ENCODE peak calls at places on chromosome 20, in six cellular contexts. One of them, this sample, is unnamed.

GRCh38 chr20:34037767-34038166 is 44.1 kb downstream of the RALY start:
- DNase-seq in MCF 10A: no peak
- DNase-seq in GM06990: no peak
- DNase-seq in GM20000: no peak
- DNase-seq in A673: no peak
- DNase-seq in endodermal cell: no peak
- DNase-seq in this sample: no peak

GRCh38 chr20:6855074-6855473 is 87.6 kb downstream of the BMP2 start:
- DNase-seq in MCF 10A: no peak
- DNase-seq in GM06990: no peak
- DNase-seq in GM20000: no peak
- DNase-seq in A673: no peak
- DNase-seq in endodermal cell: no peak
- DNase-seq in this sample: no peak

GRCh38 chr20:25437153-25437581 is 29.7 kb downstream of the GINS1 start:
- DNase-seq in MCF 10A: no peak
- DNase-seq in GM06990: no peak
- DNase-seq in GM20000: no peak
- DNase-seq in A673: no peak
- DNase-seq in endodermal cell: peak; percentile 84
- DNase-seq in this sample: no peak

GRCh38 chr20:47352332-47353223 is 3.9 kb downstream of the ZMYND8 start:
- DNase-seq in MCF 10A: peak; percentile 82
- DNase-seq in GM06990: peak; percentile 40
- DNase-seq in GM20000: no peak
- DNase-seq in A673: no peak
- DNase-seq in endodermal cell: peak; percentile 73
- DNase-seq in this sample: no peak

GRCh38 chr20:25195962-25196700 is 619 bp downstream of the ENTPD6 start:
- DNase-seq in MCF 10A: peak; percentile 59
- DNase-seq in GM06990: no peak
- DNase-seq in GM20000: peak; percentile 44
- DNase-seq in A673: peak; percentile 49
- DNase-seq in endodermal cell: peak; percentile 84
- DNase-seq in this sample: no peak

GRCh38 chr20:62454936-62455673 is 20.7 kb downstream of the GATA5 start:
- DNase-seq in MCF 10A: no peak
- DNase-seq in GM06990: no peak
- DNase-seq in GM20000: no peak
- DNase-seq in A673: no peak
- DNase-seq in endodermal cell: peak; percentile 73
- DNase-seq in this sample: no peak

GRCh38 chr20:21390768-21391167 is 6.6 kb downstream of the NKX2-4 start:
- DNase-seq in MCF 10A: no peak
- DNase-seq in GM06990: no peak
- DNase-seq in GM20000: no peak
- DNase-seq in A673: no peak
- DNase-seq in endodermal cell: no peak
- DNase-seq in this sample: no peak

GRCh38 chr20:19701449-19701848 is 56.6 kb upstream of the RIN2 start:
- DNase-seq in MCF 10A: no peak
- DNase-seq in GM06990: no peak
- DNase-seq in GM20000: no peak
- DNase-seq in A673: no peak
- DNase-seq in endodermal cell: no peak
- DNase-seq in this sample: no peak

GRCh38 chr20:14915356-14915755 is 577.9 kb upstream of the FLRT3 start:
- DNase-seq in MCF 10A: no peak
- DNase-seq in GM06990: no peak
- DNase-seq in GM20000: no peak
- DNase-seq in A673: no peak
- DNase-seq in endodermal cell: no peak
- DNase-seq in this sample: no peak

GRCh38 chr20:7770046-7770445 is 170.2 kb downstream of the HAO1 start:
- DNase-seq in MCF 10A: no peak
- DNase-seq in GM06990: no peak
- DNase-seq in GM20000: no peak
- DNase-seq in A673: no peak
- DNase-seq in endodermal cell: no peak
- DNase-seq in this sample: no peak

GRCh38 chr20:36547186-36548005 is 6.1 kb downstream of the MYL9 start:
- DNase-seq in MCF 10A: no peak
- DNase-seq in GM06990: no peak
- DNase-seq in GM20000: no peak
- DNase-seq in A673: no peak
- DNase-seq in endodermal cell: peak; percentile 41
- DNase-seq in this sample: no peak

GRCh38 chr20:38434310-38434741 is 802 bp downstream of the SNHG17 start:
- DNase-seq in MCF 10A: no peak
- DNase-seq in GM06990: peak; percentile 50
- DNase-seq in GM20000: no peak
- DNase-seq in A673: peak; percentile 23
- DNase-seq in endodermal cell: peak; percentile 62
- DNase-seq in this sample: no peak

GRCh38 chr20:36030143-36030542 is 61.8 kb downstream of the CNBD2 start:
- DNase-seq in MCF 10A: no peak
- DNase-seq in GM06990: no peak
- DNase-seq in GM20000: no peak
- DNase-seq in A673: no peak
- DNase-seq in endodermal cell: no peak
- DNase-seq in this sample: no peak

GRCh38 chr20:57395111-57395959 is 4.1 kb downstream of the RBM38 start:
- DNase-seq in MCF 10A: peak; percentile 18
- DNase-seq in GM06990: no peak
- DNase-seq in GM20000: no peak
- DNase-seq in A673: no peak
- DNase-seq in endodermal cell: peak; percentile 77
- DNase-seq in this sample: no peak

GRCh38 chr20:36335187-36335870 is 29.2 kb downstream of the DLGAP4 start:
- DNase-seq in MCF 10A: no peak
- DNase-seq in GM06990: no peak
- DNase-seq in GM20000: no peak
- DNase-seq in A673: no peak
- DNase-seq in endodermal cell: no peak
- DNase-seq in this sample: no peak

GRCh38 chr20:14792915-14793314 is 455.5 kb upstream of the FLRT3 start:
- DNase-seq in MCF 10A: no peak
- DNase-seq in GM06990: no peak
- DNase-seq in GM20000: no peak
- DNase-seq in A673: no peak
- DNase-seq in endodermal cell: no peak
- DNase-seq in this sample: no peak

GRCh38 chr20:50783903-50784302 is 11.0 kb upstream of the BCAS4 start:
- DNase-seq in MCF 10A: no peak
- DNase-seq in GM06990: no peak
- DNase-seq in GM20000: no peak
- DNase-seq in A673: no peak
- DNase-seq in endodermal cell: no peak
- DNase-seq in this sample: no peak

GRCh38 chr20:42779216-42779615 is 410.5 kb downstream of the PTPRT start:
- DNase-seq in MCF 10A: no peak
- DNase-seq in GM06990: no peak
- DNase-seq in GM20000: no peak
- DNase-seq in A673: peak; percentile 3
- DNase-seq in endodermal cell: no peak
- DNase-seq in this sample: no peak

GRCh38 chr20:11218035-11218680 is 544.4 kb upstream of the JAG1 start:
- DNase-seq in MCF 10A: no peak
- DNase-seq in GM06990: no peak
- DNase-seq in GM20000: no peak
- DNase-seq in A673: no peak
- DNase-seq in endodermal cell: no peak
- DNase-seq in this sample: no peak

GRCh38 chr20:5000263-5001173 is 792 bp downstream of the SLC23A2 start:
- DNase-seq in MCF 10A: no peak
- DNase-seq in GM06990: peak; percentile 33
- DNase-seq in GM20000: peak; percentile 66
- DNase-seq in A673: no peak
- DNase-seq in endodermal cell: peak; percentile 76
- DNase-seq in this sample: peak; percentile 53

GRCh38 chr20:37538003-37538402 is 10.3 kb upstream of the BLCAP start:
- DNase-seq in MCF 10A: peak; percentile 89
- DNase-seq in GM06990: no peak
- DNase-seq in GM20000: no peak
- DNase-seq in A673: peak; percentile 35
- DNase-seq in endodermal cell: peak; percentile 38
- DNase-seq in this sample: no peak

GRCh38 chr20:4324611-4325238 is 309.4 kb upstream of the RNF24 start:
- DNase-seq in MCF 10A: no peak
- DNase-seq in GM06990: no peak
- DNase-seq in GM20000: no peak
- DNase-seq in A673: no peak
- DNase-seq in endodermal cell: no peak
- DNase-seq in this sample: no peak

GRCh38 chr20:23776067-23776771 is 25.5 kb upstream of the CST1 start:
- DNase-seq in MCF 10A: no peak
- DNase-seq in GM06990: no peak
- DNase-seq in GM20000: no peak
- DNase-seq in A673: no peak
- DNase-seq in endodermal cell: peak; percentile 86
- DNase-seq in this sample: no peak

GRCh38 chr20:42373049-42373448 is 754.9 kb upstream of the CHD6 start:
- DNase-seq in MCF 10A: no peak
- DNase-seq in GM06990: no peak
- DNase-seq in GM20000: no peak
- DNase-seq in A673: no peak
- DNase-seq in endodermal cell: peak; percentile 10
- DNase-seq in this sample: no peak

GRCh38 chr20:43914697-43915208 is at the start of gene TOX2:
- DNase-seq in MCF 10A: peak; percentile 23
- DNase-seq in GM06990: peak; percentile 76
- DNase-seq in GM20000: peak; percentile 93
- DNase-seq in A673: peak; percentile 83
- DNase-seq in endodermal cell: peak; percentile 85
- DNase-seq in this sample: peak; percentile 89

GRCh38 chr20:36720510-36720909 is 25.4 kb downstream of the NDRG3 start:
- DNase-seq in MCF 10A: no peak
- DNase-seq in GM06990: no peak
- DNase-seq in GM20000: no peak
- DNase-seq in A673: no peak
- DNase-seq in endodermal cell: no peak
- DNase-seq in this sample: no peak

GRCh38 chr20:64077094-64077493 is 2.2 kb downstream of the RGS19 start:
- DNase-seq in MCF 10A: no peak
- DNase-seq in GM06990: peak; percentile 75
- DNase-seq in GM20000: peak; percentile 62
- DNase-seq in A673: no peak
- DNase-seq in endodermal cell: no peak
- DNase-seq in this sample: peak; percentile 70

GRCh38 chr20:62952373-62953166 is at the start of gene SLC17A9:
- DNase-seq in MCF 10A: no peak
- DNase-seq in GM06990: peak; percentile 90
- DNase-seq in GM20000: peak; percentile 90
- DNase-seq in A673: no peak
- DNase-seq in endodermal cell: peak; percentile 92
- DNase-seq in this sample: peak; percentile 90

GRCh38 chr20:13028001-13028400 is 19.2 kb downstream of the SPTLC3 start:
- DNase-seq in MCF 10A: peak; percentile 66
- DNase-seq in GM06990: no peak
- DNase-seq in GM20000: no peak
- DNase-seq in A673: peak; percentile 7
- DNase-seq in endodermal cell: no peak
- DNase-seq in this sample: no peak

DNA sequence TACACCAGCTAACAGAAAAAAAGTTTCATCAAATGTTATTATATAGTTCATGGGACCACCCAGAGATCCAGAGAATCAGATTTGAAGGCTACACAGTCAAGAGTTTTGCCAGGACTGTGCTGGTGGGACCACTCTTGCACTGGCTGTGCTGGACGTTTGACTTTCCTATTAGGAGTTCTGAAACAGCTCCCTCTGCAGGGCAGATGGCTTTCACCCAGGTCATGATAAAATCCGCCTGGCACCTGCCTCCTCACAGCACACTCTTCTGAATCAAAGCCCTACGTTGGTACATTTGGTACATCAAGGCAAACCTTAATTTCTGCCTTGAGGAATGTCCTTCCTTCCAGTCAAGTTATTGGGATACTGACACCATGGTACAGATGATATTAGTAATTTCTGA is 302.1 kb downstream of the ZNF217 start:
- DNase-seq in MCF 10A: peak; percentile 32
- DNase-seq in GM06990: no peak
- DNase-seq in GM20000: no peak
- DNase-seq in A673: peak; percentile 17
- DNase-seq in endodermal cell: peak; percentile 82
- DNase-seq in this sample: no peak
- TF ChIP-seq CTCF in MCF 10A: no peak
- TF ChIP-seq CTCF in GM06990: peak; percentile 45
- TF ChIP-seq CTCF in GM20000: peak; percentile 13
- TF ChIP-seq CTCF in A673: peak; percentile 66
- TF ChIP-seq CTCF in endodermal cell: peak; percentile 82
- TF ChIP-seq CTCF in this sample: peak; percentile 12

GRCh38 chr20:58963060-58963584 is 17.9 kb upstream of the NELFCD start:
- DNase-seq in MCF 10A: peak; percentile 21
- DNase-seq in GM06990: no peak
- DNase-seq in GM20000: no peak
- DNase-seq in A673: no peak
- DNase-seq in endodermal cell: peak; percentile 60
- DNase-seq in this sample: no peak
- TF ChIP-seq CTCF in MCF 10A: peak; percentile 15
- TF ChIP-seq CTCF in GM06990: no peak
- TF ChIP-seq CTCF in GM20000: no peak
- TF ChIP-seq CTCF in A673: no peak
- TF ChIP-seq CTCF in endodermal cell: peak; percentile 66
- TF ChIP-seq CTCF in this sample: no peak

GRCh38 chr20:9392892-9393857 is 121.2 kb upstream of the LAMP5 start:
- DNase-seq in MCF 10A: peak; percentile 76
- DNase-seq in GM06990: no peak
- DNase-seq in GM20000: peak; percentile 49
- DNase-seq in A673: peak; percentile 81
- DNase-seq in endodermal cell: peak; percentile 90
- DNase-seq in this sample: peak; percentile 30
- TF ChIP-seq CTCF in MCF 10A: peak; percentile 71
- TF ChIP-seq CTCF in GM06990: peak; percentile 69
- TF ChIP-seq CTCF in GM20000: peak; percentile 26
- TF ChIP-seq CTCF in A673: peak; percentile 79
- TF ChIP-seq CTCF in endodermal cell: peak; percentile 90
- TF ChIP-seq CTCF in this sample: peak; percentile 58

DNA sequence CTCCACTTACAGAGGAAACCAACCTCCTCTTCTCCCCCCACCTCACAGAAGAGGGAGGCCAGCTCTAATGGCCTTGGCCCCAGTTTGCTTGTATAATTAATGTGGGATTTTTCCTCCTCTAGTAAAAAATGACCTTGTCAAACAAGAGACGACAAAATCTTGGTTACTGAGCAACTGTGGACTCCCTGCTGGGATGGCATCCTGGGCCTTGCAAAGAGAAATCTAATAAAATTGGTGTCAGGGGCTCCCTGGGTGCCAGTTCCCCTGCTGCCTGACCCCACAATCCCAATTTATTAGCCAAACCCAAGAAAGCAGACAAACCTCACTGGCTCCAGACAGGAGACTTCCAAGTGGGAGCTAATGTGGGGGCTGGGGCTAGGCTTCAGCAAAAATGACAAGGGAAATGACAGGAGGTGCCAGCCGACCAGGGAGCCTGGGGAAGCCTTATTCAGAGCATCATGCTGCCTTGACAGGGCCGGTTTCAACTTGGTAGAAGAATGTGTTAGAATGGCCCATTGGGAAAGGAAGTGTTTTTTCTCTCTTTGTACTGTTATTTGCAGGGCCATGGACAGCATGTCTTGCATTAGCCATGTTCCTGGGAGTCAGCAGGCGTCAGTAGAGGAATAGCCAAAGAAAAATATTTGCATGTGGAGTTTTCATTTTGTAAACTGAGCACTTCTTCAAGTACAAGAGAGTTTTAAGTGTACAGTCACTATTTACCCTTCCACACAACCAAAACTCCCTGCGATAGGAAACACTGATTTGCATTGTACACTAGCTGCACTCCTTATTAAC is 816.9 kb downstream of the DHX35 start:
- DNase-seq in MCF 10A: no peak
- DNase-seq in GM06990: no peak
- DNase-seq in GM20000: no peak
- DNase-seq in A673: peak; percentile 46
- DNase-seq in endodermal cell: peak; percentile 48
- DNase-seq in this sample: no peak
- TF ChIP-seq CTCF in MCF 10A: no peak
- TF ChIP-seq CTCF in GM06990: no peak
- TF ChIP-seq CTCF in GM20000: no peak
- TF ChIP-seq CTCF in A673: no peak
- TF ChIP-seq CTCF in endodermal cell: no peak
- TF ChIP-seq CTCF in this sample: peak; percentile 18